ENCODE peak calls at places on chromosomes 3 and 15, in eight cellular contexts. I, A, M, P, V, Z, O and K are unnamed samples.

GRCh38 chr15:99651023-99651807 is 82.0 kb downstream of the LYSMD4 start:
- DNase-seq in O (no peak), P (no peak), M (no peak), A (peak), I (no peak), V (peak), Z (no peak), K (no peak)

GRCh38 chr3:142459929-142460328 is 12.1 kb upstream of the XRN1 start:
- DNase-seq in O (peak), Z (no peak), M (no peak), V (no peak), I (no peak), P (no peak), A (no peak), K (peak)

GRCh38 chr15:39629376-39629775 is 48.5 kb downstream of the THBS1 start:
- DNase-seq in A (no peak), P (no peak), M (no peak), V (peak), O (no peak), Z (no peak), I (peak), K (no peak)

GRCh38 chr3:197499427-197499826 is 56.3 kb downstream of the BDH1 start:
- DNase-seq in M (no peak), Z (no peak), O (no peak), I (no peak), P (no peak), V (peak), A (no peak), K (no peak)

GRCh38 chr3:183287301-183287971 is 34.4 kb downstream of the B3GNT5 start:
- DNase-seq in A (no peak), M (no peak), P (no peak), O (peak), I (no peak), Z (no peak), V (peak), K (no peak)

GRCh38 chr15:33209575-33210519 is 15.3 kb upstream of the FMN1 start:
- DNase-seq in V (no peak), A (no peak), I (no peak), P (no peak), M (no peak), Z (no peak), O (peak), K (no peak)

GRCh38 chr3:85576091-85576690 is 617.4 kb downstream of the CADM2 start:
- DNase-seq in I (peak), P (peak), A (peak), V (peak), M (peak), Z (peak), O (peak), K (peak)

GRCh38 chr15:78353093-78353492 is 12.9 kb downstream of the CRABP1 start:
- DNase-seq in I (no peak), O (peak), Z (no peak), M (no peak), A (no peak), P (no peak), V (no peak), K (no peak)

GRCh38 chr3:65503776-65504175 is 534.9 kb downstream of the MAGI1 start:
- DNase-seq in P (no peak), M (no peak), V (no peak), A (no peak), Z (no peak), O (no peak), I (no peak), K (no peak)

GRCh38 chr15:36627566-36627965 is 48.1 kb downstream of the CDIN1 start:
- DNase-seq in V (no peak), Z (no peak), I (no peak), O (no peak), P (no peak), M (no peak), A (peak), K (no peak)

GRCh38 chr15:84773716-84774115 is 25.3 kb downstream of the ZNF592 start:
- DNase-seq in Z (no peak), M (no peak), P (no peak), I (no peak), O (peak), V (no peak), A (no peak), K (no peak)

GRCh38 chr3:117141821-117142220 is 432.2 kb downstream of the TUSC7 start:
- DNase-seq in I (no peak), A (no peak), V (no peak), M (no peak), P (no peak), O (no peak), Z (no peak), K (no peak)

GRCh38 chr3:107798381-107798780 is 275.6 kb downstream of the BBX start:
- DNase-seq in V (no peak), I (no peak), O (no peak), Z (no peak), P (peak), A (no peak), M (no peak), K (no peak)

GRCh38 chr3:55854395-55854994 is 367.4 kb upstream of the WNT5A start:
- DNase-seq in V (no peak), M (no peak), P (no peak), A (no peak), O (no peak), I (no peak), Z (no peak), K (no peak)

GRCh38 chr3:81592101-81592500 is 169.3 kb downstream of the GBE1 start:
- DNase-seq in I (no peak), O (no peak), V (no peak), Z (no peak), A (no peak), P (no peak), M (no peak), K (no peak)